ENCODE peak calls at places on chromosomes 6 and 20, in eight cellular contexts. E, W, O, A, J, Y, S and Q are unnamed samples.

GRCh38 chr6:89599727-89600126 is 38.8 kb downstream of the LYRM2 start:
- DNase-seq in E (no peak), W (no peak), O (no peak), A (no peak), J (no peak), Y (no peak), S (no peak), Q (no peak)

GRCh38 chr6:122839477-122839876 is 50.4 kb downstream of the SMPDL3A start:
- DNase-seq in E (no peak), W (peak; percentile 77), O (peak; percentile 56), A (peak; percentile 51), J (peak; percentile 33), Y (peak; percentile 68), S (peak; percentile 31), Q (peak; percentile 55)

GRCh38 chr20:20729563-20729962 is 17.1 kb upstream of the RALGAPA2 start:
- DNase-seq in E (no peak), W (no peak), O (no peak), A (no peak), J (no peak), Y (no peak), S (no peak), Q (no peak)

GRCh38 chr6:47700596-47700995 is 2.2 kb downstream of the ADGRF4 start:
- DNase-seq in E (no peak), W (no peak), O (no peak), A (no peak), J (no peak), Y (no peak), S (no peak), Q (no peak)

GRCh38 chr20:33793011-33793931 is 17.9 kb upstream of the CHMP4B start:
- DNase-seq in E (no peak), W (no peak), O (no peak), A (peak; percentile 54), J (no peak), Y (no peak), S (no peak), Q (peak; percentile 29)

GRCh38 chr20:1283522-1284210 is 17.6 kb downstream of the SNPH start:
- DNase-seq in E (no peak), W (no peak), O (no peak), A (no peak), J (no peak), Y (no peak), S (no peak), Q (no peak)

GRCh38 chr6:137036566-137037300 is 8.0 kb downstream of the IL20RA start:
- DNase-seq in E (no peak), W (no peak), O (no peak), A (no peak), J (no peak), Y (no peak), S (no peak), Q (no peak)

GRCh38 chr6:30979690-30980089 is 3.8 kb upstream of the MUC21 start:
- DNase-seq in E (no peak), W (no peak), O (no peak), A (no peak), J (no peak), Y (no peak), S (no peak), Q (no peak)

GRCh38 chr6:144413418-144413817 is 128.3 kb downstream of the UTRN start:
- DNase-seq in E (no peak), W (no peak), O (no peak), A (no peak), J (no peak), Y (no peak), S (no peak), Q (no peak)

GRCh38 chr6:35165630-35166071 is 24.5 kb upstream of the TCP11 start:
- DNase-seq in E (no peak), W (no peak), O (no peak), A (no peak), J (no peak), Y (no peak), S (no peak), Q (no peak)

GRCh38 chr20:46872315-46873211 is 22.1 kb upstream of the EYA2 start:
- DNase-seq in E (no peak), W (no peak), O (no peak), A (peak; percentile 50), J (no peak), Y (no peak), S (no peak), Q (no peak)

GRCh38 chr6:131995924-131996323 is 44.8 kb upstream of the CCN2 start:
- DNase-seq in E (no peak), W (no peak), O (no peak), A (peak; percentile 74), J (no peak), Y (no peak), S (no peak), Q (no peak)

GRCh38 chr6:3195695-3196497 is 31.6 kb downstream of the TUBB2B start:
- DNase-seq in E (no peak), W (no peak), O (no peak), A (no peak), J (no peak), Y (peak; percentile 67), S (no peak), Q (peak; percentile 85)

GRCh38 chr6:12369781-12370262 is 79.7 kb downstream of the EDN1 start:
- DNase-seq in E (no peak), W (no peak), O (no peak), A (no peak), J (no peak), Y (no peak), S (no peak), Q (no peak)

GRCh38 chr20:57498425-57499400 is 26.2 kb downstream of the CTCFL start:
- DNase-seq in E (no peak), W (peak; percentile 51), O (peak; percentile 24), A (peak; percentile 21), J (peak; percentile 25), Y (no peak), S (no peak), Q (no peak)

GRCh38 chr6:47096233-47096887 is 54.2 kb upstream of the ADGRF1 start:
- DNase-seq in E (no peak), W (no peak), O (no peak), A (no peak), J (no peak), Y (no peak), S (no peak), Q (no peak)

GRCh38 chr20:1494436-1494835 is 3.2 kb upstream of the SIRPB2 start:
- DNase-seq in E (no peak), W (no peak), O (no peak), A (no peak), J (no peak), Y (no peak), S (no peak), Q (no peak)